ENCODE peak calls at places on chromosomes 3 and 15, in nine cellular contexts. Q is HepG2, T is colonic mucosa, K is Peyer's patch, O is tibial nerve, M is GM12865, J is tibial artery, A is adrenal gland, R is BE2C. L is an unnamed sample.

GRCh38 chr3:170585937-170586310 is at the start of gene SLC7A14:
- DNase-seq in Q (no peak), T (no peak), K (no peak), O (no peak), M (no peak), J (no peak), A (no peak), R (peak; percentile 84), L (peak; percentile 17)

GRCh38 chr3:136142592-136142991 is 53.5 kb downstream of the MSL2 start:
- DNase-seq in Q (peak; percentile 43), T (no peak), K (no peak), O (no peak), M (no peak), J (no peak), A (no peak), R (no peak), L (peak; percentile 87)

GRCh38 chr3:122893754-122894668 is 99.1 kb downstream of the SLC49A4 start:
- DNase-seq in Q (peak; percentile 13), T (no peak), K (no peak), O (no peak), M (no peak), J (no peak), A (no peak), R (peak; percentile 62), L (peak; percentile 13)

GRCh38 chr3:183013857-183014256 is 33.5 kb upstream of the DCUN1D1 start:
- DNase-seq in Q (no peak), T (no peak), K (no peak), O (no peak), M (no peak), J (no peak), A (no peak), R (no peak), L (no peak)

GRCh38 chr3:11655188-11655928 is 11.6 kb upstream of the VGLL4 start:
- DNase-seq in Q (no peak), T (no peak), K (no peak), O (no peak), M (peak; percentile 28), J (no peak), A (no peak), R (peak; percentile 23), L (no peak)

GRCh38 chr15:38558714-38559059 is 5.9 kb downstream of the RASGRP1 start:
- DNase-seq in Q (no peak), T (no peak), K (no peak), O (no peak), M (no peak), J (no peak), A (no peak), R (no peak), L (peak; percentile 44)

GRCh38 chr15:77038312-77039216 is 32.3 kb downstream of the TSPAN3 start:
- DNase-seq in Q (no peak), T (no peak), K (no peak), O (no peak), M (no peak), J (no peak), A (no peak), R (no peak), L (no peak)

GRCh38 chr3:50182533-50183099 is 8.8 kb upstream of the GNAT1 start:
- DNase-seq in Q (no peak), T (no peak), K (no peak), O (no peak), M (no peak), J (no peak), A (no peak), R (no peak), L (no peak)

GRCh38 chr3:187843654-187844053 is 98.4 kb upstream of the BCL6 start:
- DNase-seq in Q (no peak), T (no peak), K (no peak), O (no peak), M (no peak), J (no peak), A (peak; percentile 60), R (no peak), L (no peak)

DNA sequence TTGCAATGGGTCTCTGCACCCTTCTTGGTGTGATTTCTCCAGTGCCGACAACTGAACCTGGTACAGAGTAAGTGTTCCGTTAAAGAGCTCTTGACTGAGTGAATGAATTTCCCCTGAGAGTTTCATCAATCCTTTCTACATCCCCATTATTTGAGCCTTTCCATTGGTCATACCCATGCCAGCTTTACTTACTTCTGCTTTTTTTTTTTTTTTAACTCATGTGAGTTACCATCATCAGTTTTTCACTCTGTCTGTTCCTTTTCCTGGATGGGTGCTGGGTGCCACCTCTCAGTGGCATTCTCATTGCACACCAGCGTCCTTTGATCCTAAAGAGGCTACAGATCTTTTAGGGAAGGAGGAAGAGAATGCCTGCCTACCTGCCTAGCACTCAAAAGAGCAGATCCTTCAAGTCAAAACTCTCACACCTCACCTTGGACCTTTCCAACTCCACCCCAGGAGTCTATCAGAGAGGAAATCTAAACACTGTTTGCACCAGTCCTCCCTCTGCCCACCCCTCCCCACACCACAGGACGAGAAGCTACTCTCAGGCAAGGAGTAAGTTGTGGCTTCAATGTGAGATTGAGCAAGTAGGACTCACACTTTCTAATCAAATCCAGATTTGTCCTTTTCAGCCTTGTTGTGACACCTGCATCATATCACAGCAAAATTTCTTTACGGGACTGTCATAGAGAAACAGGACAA is 13.1 kb upstream of the USP3 start:
- DNase-seq in Q (no peak), T (no peak), K (no peak), O (no peak), M (no peak), J (no peak), A (no peak), R (no peak), L (no peak)
- H3K4me3 ChIP-seq in Q (no peak overlapping the region), T (no peak overlapping the region), K (no peak overlapping the region), O (no peak overlapping the region), M (no peak overlapping the region), J (no peak overlapping the region), A (no peak overlapping the region), R (no peak overlapping the region), L (no peak overlapping the region)

GRCh38 chr3:30520695-30521094 is 85.7 kb upstream of the TGFBR2 start:
- DNase-seq in Q (no peak), T (no peak), K (no peak), O (no peak), M (no peak), J (no peak), A (no peak), R (no peak), L (no peak)

GRCh38 chr3:30516238-30516637 is 90.2 kb upstream of the TGFBR2 start:
- DNase-seq in Q (no peak), T (no peak), K (no peak), O (no peak), M (no peak), J (no peak), A (no peak), R (no peak), L (no peak)

GRCh38 chr3:30518872-30519271 is 87.5 kb upstream of the TGFBR2 start:
- DNase-seq in Q (no peak), T (no peak), K (no peak), O (no peak), M (no peak), J (no peak), A (no peak), R (no peak), L (no peak)

GRCh38 chr3:30521156-30521555 is 85.2 kb upstream of the TGFBR2 start:
- DNase-seq in Q (no peak), T (no peak), K (no peak), O (no peak), M (no peak), J (no peak), A (no peak), R (no peak), L (no peak)

GRCh38 chr3:30518201-30518864 is 88.1 kb upstream of the TGFBR2 start:
- DNase-seq in Q (peak; percentile 68), T (peak; percentile 40), K (no peak), O (peak; percentile 39), M (no peak), J (peak; percentile 81), A (peak; percentile 69), R (no peak), L (peak; percentile 78)
- TF ChIP-seq CTCF in Q (peak; percentile 19), T (no peak), K (no peak), O (peak; percentile 51), M (no peak), J (no peak), A (peak; percentile 20), R (no peak), L (peak; percentile 48)

GRCh38 chr15:75007216-75007615 is 11.9 kb downstream of the SCAMP5 start:
- DNase-seq in Q (no peak), T (no peak), K (no peak), O (no peak), M (peak; percentile 64), J (no peak), A (no peak), R (no peak), L (no peak)

GRCh38 chr15:75008249-75009017 is 13.1 kb downstream of the SCAMP5 start:
- DNase-seq in Q (no peak), T (no peak), K (no peak), O (no peak), M (peak; percentile 58), J (no peak), A (no peak), R (no peak), L (no peak)
- H3K4me3 ChIP-seq in Q (no peak overlapping the region), T (no peak overlapping the region), K (no peak overlapping the region), O (no peak overlapping the region), M (peak overlapping the region; percentile 61), J (no peak overlapping the region), A (no peak overlapping the region), R (no peak overlapping the region), L (no peak overlapping the region)

GRCh38 chr15:58758141-58758540 is 8.6 kb upstream of the ADAM10 start:
- DNase-seq in Q (no peak), T (no peak), K (no peak), O (no peak), M (peak; percentile 46), J (no peak), A (peak; percentile 51), R (no peak), L (peak; percentile 61)
- TF ChIP-seq CTCF in Q (peak; percentile 60), T (no peak), K (no peak), O (peak; percentile 26), M (peak; percentile 34), J (peak; percentile 23), A (peak; percentile 47), R (peak; percentile 36), L (peak; percentile 50)

GRCh38 chr3:141498592-141499223 is 11.9 kb downstream of the RASA2 start:
- DNase-seq in Q (no peak), T (peak; percentile 57), K (peak; percentile 93), O (peak; percentile 17), M (peak; percentile 83), J (peak; percentile 41), A (peak; percentile 62), R (no peak), L (peak; percentile 29)
- H3K4me3 ChIP-seq in Q (no peak overlapping the region), T (no peak overlapping the region), K (no peak overlapping the region), O (no peak overlapping the region), M (no peak overlapping the region), J (no peak overlapping the region), A (no peak overlapping the region), R (no peak overlapping the region), L (no peak overlapping the region)

GRCh38 chr3:140552403-140552802 is 125.5 kb upstream of the TRIM42 start:
- DNase-seq in Q (no peak), T (no peak), K (no peak), O (no peak), M (no peak), J (no peak), A (no peak), R (no peak), L (no peak)
- TF ChIP-seq CTCF in Q (peak; percentile 6), T (no peak), K (no peak), O (no peak), M (no peak), J (no peak), A (no peak), R (peak; percentile 21), L (peak; percentile 26)

L was measured in choroid plexus epithelial cell.